ENCODE peak calls at places on chromosomes 12 and 14, in five cellular contexts. U, C, J, S and F are unnamed samples.

GRCh38 chr14:104444159-104445030 is 135.2 kb upstream of the C14orf180 start:
- DNase-seq in S (no peak), C (no peak), U (no peak), J (no peak), F (no peak)

GRCh38 chr14:99715266-99716000 is 31.3 kb downstream of the CYP46A1 start:
- DNase-seq in C (no peak), J (no peak), S (no peak), U (no peak), F (no peak)

GRCh38 chr14:94392510-94392935 is 4.1 kb upstream of the SERPINA1 start:
- DNase-seq in J (no peak), C (no peak), S (no peak), U (no peak), F (no peak)

GRCh38 chr12:119448737-119449136 is 114.2 kb downstream of the CCDC60 start:
- DNase-seq in J (no peak), U (no peak), C (no peak), S (no peak), F (no peak)

GRCh38 chr12:98073610-98074009 is 441.8 kb upstream of the TMPO start:
- DNase-seq in U (no peak), C (no peak), S (no peak), J (no peak), F (no peak)

GRCh38 chr14:21039059-21039422 is 3.1 kb upstream of the RNASE7 start:
- DNase-seq in S (no peak), C (no peak), U (no peak), J (no peak), F (no peak)

GRCh38 chr14:61584258-61584657 is 111.1 kb upstream of the HIF1A start:
- DNase-seq in C (no peak), J (no peak), U (no peak), S (no peak), F (no peak)

GRCh38 chr14:99681101-99681831 is 2.8 kb upstream of the CYP46A1 start:
- DNase-seq in U (no peak), J (no peak), C (no peak), S (no peak), F (no peak)

GRCh38 chr12:67068204-67068731 is 200.9 kb upstream of the CAND1 start:
- DNase-seq in J (no peak), S (peak; percentile 7), U (no peak), C (peak; percentile 46), F (no peak)

GRCh38 chr12:114674201-114675047 is 9.6 kb downstream of the TBX3 start:
- DNase-seq in J (no peak), U (no peak), S (no peak), C (peak; percentile 27), F (no peak)

GRCh38 chr14:75224561-75224960 is 48.1 kb upstream of the TMED10 start:
- DNase-seq in U (no peak), J (no peak), S (no peak), C (no peak), F (no peak)

GRCh38 chr14:53022593-53022992 is 71.7 kb upstream of the FERMT2 start:
- DNase-seq in C (no peak), U (no peak), J (no peak), S (no peak), F (no peak)

GRCh38 chr14:90275820-90276219 is 19.5 kb downstream of the PSMC1 start:
- DNase-seq in S (no peak), C (no peak), J (no peak), U (no peak), F (no peak)

GRCh38 chr14:55580401-55581010 is 499 bp downstream of the KTN1 start:
- DNase-seq in J (peak; percentile 17), S (no peak), U (peak; percentile 68), C (peak; percentile 66), F (peak; percentile 67)

GRCh38 chr14:56581041-56581727 is 1.6 kb downstream of the TMEM260 start:
- DNase-seq in J (no peak), C (no peak), U (peak; percentile 13), S (no peak), F (no peak)

GRCh38 chr14:39593339-39593738 is 161.1 kb upstream of the FBXO33 start:
- DNase-seq in C (no peak), U (no peak), J (no peak), S (no peak), F (no peak)

GRCh38 chr12:39122562-39123204 is 217.3 kb upstream of the CPNE8 start:
- DNase-seq in J (no peak), U (no peak), C (peak; percentile 4), S (peak; percentile 60), F (no peak)

GRCh38 chr12:111450676-111451075 is 45.0 kb downstream of the SH2B3 start:
- DNase-seq in C (no peak), J (no peak), S (no peak), U (no peak), F (no peak)

GRCh38 chr12:116719661-116720060 is 18.2 kb downstream of the SPRING1 start:
- DNase-seq in S (no peak), U (no peak), J (no peak), C (peak; percentile 59), F (no peak)

GRCh38 chr12:32809196-32809595 is 53.5 kb upstream of the YARS2 start:
- DNase-seq in U (no peak), J (no peak), C (no peak), S (no peak), F (no peak)

GRCh38 chr12:113049976-113050742 is 6.4 kb upstream of the DTX1 start:
- DNase-seq in S (no peak), U (no peak), J (no peak), C (peak; percentile 62), F (no peak)

GRCh38 chr12:16611146-16611545 is 5.2 kb upstream of the LMO3 start:
- DNase-seq in C (no peak), J (no peak), U (no peak), S (no peak), F (no peak)

DNA sequence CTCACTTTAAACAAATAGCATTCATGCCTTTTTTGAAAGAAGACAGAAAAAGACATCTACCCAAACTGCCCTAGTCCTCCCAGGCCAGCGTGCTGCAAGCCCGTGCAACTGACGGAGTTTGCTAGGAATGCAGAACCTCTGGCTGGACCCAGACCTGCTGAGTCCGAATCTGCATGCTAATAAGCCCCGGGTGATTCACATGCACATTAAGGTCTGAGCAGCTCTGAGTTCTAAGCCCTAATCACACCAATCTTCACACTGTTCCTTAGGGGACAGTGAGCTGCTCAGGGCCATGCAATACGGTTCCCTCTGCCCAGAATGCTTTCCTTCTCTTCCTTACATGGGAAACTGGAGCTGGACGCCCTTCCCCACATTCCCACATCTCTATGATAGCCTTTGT is 25.2 kb downstream of the HAL start:
- DNase-seq in C (no peak), J (no peak), S (peak; percentile 72), U (no peak), F (no peak)
- TF ChIP-seq CTCF in C (no peak), J (no peak), S (no peak), U (no peak), F (no peak)

DNA sequence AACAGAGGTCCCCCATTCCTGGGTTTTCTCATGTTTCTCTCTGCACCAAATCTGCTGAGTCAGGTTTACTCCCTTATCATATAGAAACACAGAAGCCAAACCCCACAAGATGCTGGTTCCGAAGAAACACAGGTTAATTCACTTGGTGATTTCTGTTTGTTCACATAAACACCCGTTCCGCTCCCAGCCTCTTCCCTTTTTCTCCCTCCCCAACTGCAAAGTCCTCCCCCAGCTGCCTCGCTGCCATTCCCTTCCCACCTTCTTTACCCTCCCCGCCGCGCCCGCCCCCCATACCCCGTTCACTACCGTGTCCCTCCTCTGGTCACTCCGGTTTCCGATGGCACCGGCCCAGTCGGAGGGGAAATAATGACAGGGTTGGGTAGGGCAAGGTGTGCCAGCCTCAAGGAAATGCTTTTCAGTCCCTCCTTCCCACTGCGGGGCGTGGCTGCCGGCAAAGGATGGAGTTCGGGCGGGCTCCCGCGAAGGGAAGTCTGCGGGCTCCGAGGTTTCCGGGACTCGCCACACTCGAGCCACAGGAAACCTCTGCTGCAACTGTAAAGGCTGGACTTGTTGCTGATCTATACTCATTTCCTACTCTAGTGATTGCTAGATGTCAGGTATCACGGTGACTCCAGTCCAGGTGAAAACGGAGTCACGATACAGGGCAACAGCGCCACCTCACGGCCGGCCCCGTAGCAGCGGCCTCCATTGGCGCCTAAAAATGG is at the start of gene STYK1:
- DNase-seq in J (peak; percentile 56), S (peak; percentile 65), U (peak; percentile 65), C (peak; percentile 72), F (peak; percentile 22)
- TF ChIP-seq CTCF in J (peak; percentile 75), S (peak; percentile 97), U (peak; percentile 89), C (peak; percentile 93), F (no peak)

DNA sequence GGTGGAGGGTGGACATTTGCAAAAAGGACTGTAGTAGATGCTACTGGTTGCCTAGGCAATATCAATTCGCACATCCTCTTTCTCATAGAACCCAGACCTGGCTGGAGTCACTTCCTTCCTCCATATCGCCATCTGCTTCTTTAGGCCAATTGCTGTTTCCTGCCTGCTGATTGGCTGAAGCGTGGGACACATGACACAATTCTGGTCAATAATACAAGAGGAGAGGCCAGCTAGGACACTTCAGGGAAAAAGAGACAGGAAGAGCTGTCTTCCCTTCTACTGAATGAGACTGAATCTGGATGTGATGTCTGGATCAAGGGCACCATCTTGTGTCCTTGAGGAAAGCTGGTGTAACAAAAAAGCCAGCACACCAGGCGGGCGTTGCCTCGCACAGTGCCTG is 53.8 kb downstream of the TRPV4 start:
- DNase-seq in J (no peak), U (no peak), C (no peak), S (no peak), F (no peak)
- TF ChIP-seq CTCF in J (no peak), U (no peak), C (no peak), S (no peak), F (no peak)

GRCh38 chr12:74245458-74245857 is 292.2 kb upstream of the ATXN7L3B start:
- DNase-seq in S (no peak), J (no peak), C (no peak), U (no peak), F (no peak)
- TF ChIP-seq CTCF in S (no peak), J (no peak), C (no peak), U (no peak), F (no peak)

DNA sequence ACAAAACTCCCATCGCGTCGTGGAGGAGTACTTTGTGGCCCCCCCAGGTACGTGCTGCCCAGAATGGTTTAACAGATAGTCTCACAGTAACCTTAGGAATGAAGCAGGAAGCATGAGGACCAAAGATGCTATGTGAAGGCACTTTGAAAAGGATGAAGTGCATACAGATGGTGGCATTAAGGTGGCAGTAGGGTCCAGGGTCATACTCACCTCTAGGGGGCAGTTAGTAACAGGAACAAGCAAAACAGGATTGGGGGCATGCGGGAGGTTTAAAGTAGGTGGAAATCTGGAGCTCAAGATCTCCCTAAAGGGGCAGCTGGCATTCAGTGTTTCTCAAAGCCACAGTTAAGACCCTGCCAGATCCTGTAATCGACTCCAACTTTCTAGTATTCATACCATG is 10.9 kb downstream of the GATC start:
- DNase-seq in S (no peak), U (no peak), C (no peak), J (no peak), F (no peak)
- TF ChIP-seq CTCF in S (peak; percentile 36), U (peak; percentile 53), C (no peak), J (peak; percentile 14), F (no peak)

GRCh38 chr12:613996-614726 is 49.1 kb downstream of the NINJ2 start:
- DNase-seq in S (no peak), U (peak; percentile 49), J (peak; percentile 10), C (no peak), F (peak; percentile 38)
- TF ChIP-seq CTCF in S (peak; percentile 61), U (peak; percentile 46), J (peak; percentile 60), C (peak; percentile 9), F (no peak)